ENCODE peak calls at places on chromosomes 7 and 10, in eight cellular contexts. I is adrenal gland, G is tibial nerve, D is GM12878, T is Peyer's patch, Q is ovary, B is H1, C is right lobe of liver. R is an unnamed sample.

GRCh38 chr10:124619195-124619594 is 125.0 kb downstream of the FAM53B start:
- DNase-seq in I (no peak), G (no peak), D (no peak), T (no peak), Q (no peak), B (no peak), C (no peak), R (no peak)

GRCh38 chr7:155815332-155816191 is 3.3 kb upstream of the SHH start:
- DNase-seq in I (peak; percentile 74), G (no peak), D (no peak), T (peak; percentile 83), Q (no peak), B (no peak), C (peak; percentile 80), R (no peak)

GRCh38 chr10:95290801-95291633 is at the start of gene PDLIM1:
- DNase-seq in I (peak; percentile 47), G (no peak), D (no peak), T (peak; percentile 92), Q (peak; percentile 42), B (no peak), C (peak; percentile 87), R (peak; percentile 82)

GRCh38 chr10:110501142-110501937 is 3.6 kb downstream of the DUSP5 start:
- DNase-seq in I (peak; percentile 92), G (peak; percentile 81), D (peak; percentile 82), T (peak; percentile 83), Q (peak; percentile 85), B (no peak), C (peak; percentile 63), R (peak; percentile 96)

GRCh38 chr10:116113721-116114501 is 159.1 kb downstream of the GFRA1 start:
- DNase-seq in I (no peak), G (no peak), D (no peak), T (no peak), Q (no peak), B (no peak), C (no peak), R (no peak)

GRCh38 chr10:77233466-77233865 is 404.1 kb downstream of the KCNMA1 start:
- DNase-seq in I (no peak), G (no peak), D (no peak), T (no peak), Q (no peak), B (no peak), C (no peak), R (no peak)

GRCh38 chr7:17532861-17533404 is 234.5 kb downstream of the AHR start:
- DNase-seq in I (peak; percentile 30), G (no peak), D (no peak), T (no peak), Q (no peak), B (no peak), C (no peak), R (no peak)

GRCh38 chr10:27359792-27360320 is 119.3 kb upstream of the ACBD5 start:
- DNase-seq in I (no peak), G (no peak), D (no peak), T (no peak), Q (no peak), B (no peak), C (no peak), R (no peak)

GRCh38 chr7:122544463-122544862 is 154.5 kb downstream of the RNF133 start:
- DNase-seq in I (peak; percentile 40), G (no peak), D (peak; percentile 49), T (no peak), Q (no peak), B (no peak), C (no peak), R (peak; percentile 55)

GRCh38 chr10:110429301-110429700 is 68.4 kb upstream of the DUSP5 start:
- DNase-seq in I (peak; percentile 12), G (no peak), D (no peak), T (no peak), Q (no peak), B (no peak), C (no peak), R (peak; percentile 22)

GRCh38 chr7:45324683-45325237 is 167.2 kb downstream of the RAMP3 start:
- DNase-seq in I (no peak), G (no peak), D (no peak), T (no peak), Q (no peak), B (no peak), C (no peak), R (no peak)

GRCh38 chr10:80497187-80498038 is 40.3 kb upstream of the SH2D4B start:
- DNase-seq in I (peak; percentile 64), G (no peak), D (no peak), T (no peak), Q (peak; percentile 54), B (no peak), C (peak; percentile 73), R (peak; percentile 82)

GRCh38 chr7:36723951-36724664 is at the start of gene AOAH:
- DNase-seq in I (peak; percentile 56), G (no peak), D (no peak), T (no peak), Q (no peak), B (no peak), C (peak; percentile 66), R (peak; percentile 74)

GRCh38 chr10:132858121-132859081 is 72.5 kb upstream of the NKX6-2 start:
- DNase-seq in I (peak; percentile 9), G (no peak), D (no peak), T (peak; percentile 7), Q (peak; percentile 10), B (no peak), C (peak; percentile 40), R (peak; percentile 46)

GRCh38 chr7:2639994-2640830 is 8.4 kb downstream of the TTYH3 start:
- DNase-seq in I (peak; percentile 58), G (no peak), D (no peak), T (no peak), Q (no peak), B (no peak), C (peak; percentile 77), R (peak; percentile 71)

GRCh38 chr10:69483988-69484387 is 32.7 kb downstream of the TSPAN15 start:
- DNase-seq in I (no peak), G (no peak), D (no peak), T (no peak), Q (no peak), B (no peak), C (no peak), R (no peak)

GRCh38 chr10:110919349-110919931 is at the start of gene SHOC2:
- DNase-seq in I (peak; percentile 100), G (peak; percentile 98), D (no peak), T (peak; percentile 98), Q (peak; percentile 99), B (no peak), C (peak; percentile 99), R (peak; percentile 100)

GRCh38 chr10:47241256-47241655 is 58.7 kb upstream of the GDF10 start:
- DNase-seq in I (no peak), G (no peak), D (no peak), T (no peak), Q (no peak), B (no peak), C (peak; percentile 25), R (no peak)

GRCh38 chr10:47238331-47239095 is 61.5 kb upstream of the GDF10 start:
- DNase-seq in I (no peak), G (no peak), D (no peak), T (no peak), Q (no peak), B (no peak), C (no peak), R (peak; percentile 48)

GRCh38 chr10:47237316-47238260 is 62.4 kb upstream of the GDF10 start:
- DNase-seq in I (no peak), G (no peak), D (no peak), T (no peak), Q (no peak), B (no peak), C (no peak), R (no peak)

GRCh38 chr10:47240173-47240572 is 59.8 kb upstream of the GDF10 start:
- DNase-seq in I (no peak), G (no peak), D (no peak), T (no peak), Q (no peak), B (no peak), C (no peak), R (no peak)

GRCh38 chr10:47239211-47239610 is 60.8 kb upstream of the GDF10 start:
- DNase-seq in I (no peak), G (no peak), D (no peak), T (no peak), Q (no peak), B (no peak), C (no peak), R (no peak)
- TF ChIP-seq POLR2A in I (no peak), G (no peak), D (no peak), T (no peak), Q (no peak), B (no peak), C (no peak), R (no peak)

DNA sequence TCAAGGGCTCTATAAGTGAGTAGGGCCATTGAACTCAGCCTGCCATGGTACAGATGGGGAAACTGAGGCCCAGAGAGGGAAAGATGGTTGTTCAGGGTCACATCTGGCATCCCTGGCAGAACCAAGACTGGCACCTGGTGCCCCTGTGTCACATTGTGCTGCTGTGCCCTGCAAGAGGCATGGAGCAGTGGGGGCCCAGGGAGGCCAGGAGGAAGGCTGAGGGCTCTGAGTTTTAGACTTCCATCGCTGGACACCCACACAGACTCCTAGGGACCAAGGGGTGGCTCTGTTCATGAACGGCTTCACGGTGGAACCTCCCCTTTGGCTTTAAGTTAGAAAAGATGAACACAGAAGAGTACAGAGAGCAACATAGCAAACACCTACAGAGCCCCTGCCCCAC is 66.7 kb upstream of the AQP1 start:
- DNase-seq in I (no peak), G (no peak), D (no peak), T (no peak), Q (no peak), B (no peak), C (no peak), R (no peak)
- H3K4me1 ChIP-seq in I (peaks cover 4% of the 10 kb centered on the region), G (peaks cover 89% of the 10 kb centered on the region), D (no peaks in the 10 kb centered on the region), T (no peaks in the 10 kb centered on the region), Q (no peaks in the 10 kb centered on the region), B (peaks cover 1% of the 10 kb centered on the region), C (no peaks in the 10 kb centered on the region), R (peaks cover 59% of the 10 kb centered on the region)

DNA sequence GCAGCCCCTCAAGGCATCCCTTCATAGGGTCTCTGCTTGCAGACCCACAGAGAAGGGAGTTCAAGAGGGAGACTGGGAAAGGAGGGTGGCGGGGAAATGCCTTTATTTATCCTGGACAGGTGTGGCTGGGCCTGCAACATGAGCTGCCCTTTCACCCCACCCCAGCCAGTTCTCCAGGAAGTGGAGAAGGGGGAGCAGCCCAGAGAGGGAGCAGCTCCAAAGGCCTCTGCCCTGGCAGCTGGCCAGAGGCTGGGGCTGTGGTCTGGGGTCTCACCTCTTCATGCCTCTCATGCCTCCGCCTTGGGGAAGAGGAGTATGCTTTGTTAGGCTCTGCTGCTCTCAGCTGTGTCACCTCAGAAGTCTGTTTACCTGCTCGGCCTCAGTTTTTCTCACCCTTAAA is 3.1 kb downstream of the LDB3 start:
- DNase-seq in I (no peak), G (no peak), D (no peak), T (no peak), Q (no peak), B (no peak), C (no peak), R (no peak)
- TF ChIP-seq POLR2A in I (no peak), G (no peak), D (no peak), T (no peak), Q (no peak), B (no peak), C (no peak), R (no peak)

DNA sequence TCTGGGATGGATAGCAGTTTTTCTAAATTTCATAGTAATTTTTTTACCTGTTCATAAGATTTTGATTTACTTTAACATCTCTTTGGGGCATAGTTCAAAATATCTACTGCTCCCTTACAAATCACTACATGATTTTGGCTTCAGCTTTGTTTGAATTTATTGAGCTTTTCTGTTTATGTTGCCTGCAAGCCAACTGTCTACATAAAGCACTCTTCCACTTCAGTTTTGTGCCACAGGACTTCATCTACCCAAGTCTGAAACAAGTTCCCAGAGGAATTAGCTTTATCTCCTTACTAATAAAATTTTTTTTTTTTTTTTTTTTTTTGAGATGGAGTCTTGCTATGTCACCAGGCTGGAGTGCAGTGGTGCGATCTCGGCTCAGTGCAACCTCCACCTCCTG is 45.4 kb upstream of the KMT2E start:
- DNase-seq in I (no peak), G (no peak), D (no peak), T (no peak), Q (no peak), B (no peak), C (no peak), R (no peak)
- H3K4me1 ChIP-seq in I (peaks cover 11% of the 10 kb centered on the region), G (peaks cover 57% of the 10 kb centered on the region), D (no peaks in the 10 kb centered on the region), T (peaks cover 8% of the 10 kb centered on the region), Q (peaks cover 9% of the 10 kb centered on the region), B (no peaks in the 10 kb centered on the region), C (no peaks in the 10 kb centered on the region), R (peaks cover 27% of the 10 kb centered on the region)